ENCODE peak calls at places on chromosomes 16 and 17, in five cellular contexts. C is lung, M is HCT116, U is H1, Q is MG63. P is an unnamed sample.

GRCh38 chr16:57892447-57893096 is 78.4 kb downstream of the CNGB1 start:
- DNase-seq in M (no peak), U (no peak), C (peak; percentile 41), Q (no peak), P (no peak)

GRCh38 chr16:9366048-9366969 is 274.9 kb downstream of the HAPSTR1 start:
- DNase-seq in Q (no peak), U (no peak), M (no peak), C (no peak), P (no peak)

GRCh38 chr17:39027037-39027436 is 59.8 kb upstream of the FBXO47 start:
- DNase-seq in Q (peak; percentile 68), M (no peak), U (no peak), C (peak; percentile 49), P (no peak)

GRCh38 chr17:2011421-2012371 is 13.4 kb downstream of the RTN4RL1 start:
- DNase-seq in C (peak; percentile 79), Q (peak; percentile 86), U (no peak), M (no peak), P (no peak)

GRCh38 chr17:68455756-68456528 is 1.4 kb downstream of the WIPI1 start:
- DNase-seq in Q (peak; percentile 64), C (no peak), M (no peak), U (no peak), P (no peak)

GRCh38 chr16:54231336-54231735 is 55.3 kb downstream of the IRX3 start:
- DNase-seq in U (no peak), Q (no peak), M (no peak), C (no peak), P (no peak)

GRCh38 chr17:74691151-74691550 is 21.6 kb downstream of the CD300LF start:
- DNase-seq in Q (no peak), M (no peak), C (no peak), U (no peak), P (no peak)

GRCh38 chr16:70703041-70703834 is 17.4 kb upstream of the MTSS2 start:
- DNase-seq in Q (peak; percentile 80), U (no peak), M (no peak), C (no peak), P (peak; percentile 88)

GRCh38 chr16:86227041-86227440 is 283.3 kb upstream of the FOXF1 start:
- DNase-seq in C (no peak), M (no peak), U (no peak), Q (no peak), P (no peak)

DNA sequence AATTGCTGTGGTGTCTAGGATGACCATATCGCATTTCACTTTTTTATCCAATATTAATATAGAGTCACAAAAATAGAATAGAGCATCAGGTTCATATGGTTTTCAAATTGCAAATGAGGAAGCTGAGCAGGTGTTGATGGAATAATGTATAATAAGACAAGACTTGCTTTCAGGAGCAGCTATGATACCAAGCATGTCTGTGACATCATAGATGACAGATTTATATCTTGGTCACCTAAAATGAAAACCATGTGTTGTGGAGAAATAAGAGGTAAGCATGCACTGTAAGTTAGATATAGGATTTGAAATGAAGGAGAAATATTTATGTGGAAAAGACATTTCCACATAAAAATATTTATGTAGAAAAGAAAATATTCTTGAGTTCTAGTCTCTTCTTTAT is 8.6 kb downstream of the MEIOC start:
- DNase-seq in M (no peak), U (no peak), C (no peak), Q (no peak), P (no peak)
- H3K4me3 ChIP-seq in M (no peak overlapping the region), U (no peak overlapping the region), C (no peak overlapping the region), Q (no peak overlapping the region), P (no peak overlapping the region)

GRCh38 chr17:64016248-64016784 is 4.1 kb downstream of the ICAM2 start:
- DNase-seq in U (no peak), M (no peak), C (no peak), Q (no peak), P (no peak)
- H3K4me3 ChIP-seq in U (no peak overlapping the region), M (no peak overlapping the region), C (no peak overlapping the region), Q (no peak overlapping the region), P (no peak overlapping the region)

DNA sequence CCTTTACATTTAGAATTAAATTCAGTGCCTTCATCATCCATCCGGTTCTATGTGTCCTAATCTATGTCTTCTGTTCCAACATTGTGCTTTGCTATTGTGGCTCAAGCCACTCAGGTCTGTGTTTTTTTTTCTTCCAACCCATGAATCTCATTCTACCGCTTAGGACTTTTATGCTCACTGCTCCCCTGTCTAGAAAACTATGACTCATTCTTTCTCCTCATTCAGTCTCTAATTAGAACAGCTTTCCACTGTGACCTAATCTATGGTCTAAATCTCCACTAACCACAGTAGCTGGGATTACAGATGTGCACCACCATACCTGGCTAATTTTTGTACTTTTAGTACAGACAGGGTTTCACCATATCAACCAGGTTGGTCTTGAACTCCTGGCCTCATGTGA is 418.7 kb downstream of the KCNJ2 start:
- DNase-seq in U (no peak), Q (no peak), C (no peak), M (no peak), P (no peak)
- H3K4me3 ChIP-seq in U (no peak overlapping the region), Q (no peak overlapping the region), C (no peak overlapping the region), M (no peak overlapping the region), P (no peak overlapping the region)

GRCh38 chr17:58248955-58249269 is 10.5 kb downstream of the LPO start:
- DNase-seq in M (no peak), Q (no peak), U (no peak), C (no peak), P (no peak)
- H3K4me3 ChIP-seq in M (no peak overlapping the region), Q (no peak overlapping the region), U (peak overlapping the region; percentile 42), C (no peak overlapping the region), P (peak overlapping the region; percentile 38)

GRCh38 chr17:33786478-33786877 is 468.6 kb upstream of the CCL2 start:
- DNase-seq in U (no peak), C (no peak), Q (no peak), M (no peak), P (no peak)
- H3K4me3 ChIP-seq in U (no peak overlapping the region), C (no peak overlapping the region), Q (no peak overlapping the region), M (no peak overlapping the region), P (no peak overlapping the region)

GRCh38 chr17:66304304-66305174 is 2.1 kb downstream of the PRKCA start:
- DNase-seq in U (peak; percentile 61), C (no peak), M (no peak), Q (peak; percentile 15), P (no peak)
- H3K4me3 ChIP-seq in U (peak overlapping the region; percentile 12), C (no peak overlapping the region), M (no peak overlapping the region), Q (peak overlapping the region; percentile 80), P (peak overlapping the region; percentile 77)